ENCODE peak calls at places on chromosomes 13 and 19, in five cellular contexts. Z, Q, N, Y and U are unnamed samples.

GRCh38 chr19:31339405-31339804 is 9.8 kb downstream of the TSHZ3 start:
- DNase-seq in N (peak; percentile 60), Z (no peak), Y (no peak), Q (peak; percentile 21), U (no peak)

GRCh38 chr19:6267552-6268381 is 12.0 kb downstream of the MLLT1 start:
- DNase-seq in Z (no peak), Y (no peak), Q (no peak), N (peak; percentile 11), U (no peak)

GRCh38 chr19:47158879-47159509 is 28.4 kb downstream of the SAE1 start:
- DNase-seq in Q (no peak), Z (no peak), N (no peak), Y (no peak), U (no peak)

GRCh38 chr13:33678084-33678483 is 139.9 kb upstream of the RFC3 start:
- DNase-seq in N (no peak), Z (no peak), Q (no peak), Y (no peak), U (no peak)

GRCh38 chr13:96817336-96817941 is 176.8 kb downstream of the OXGR1 start:
- DNase-seq in N (peak; percentile 43), Z (no peak), Q (no peak), Y (peak; percentile 23), U (no peak)

GRCh38 chr19:36638862-36639510 is 27.7 kb downstream of the ZNF461 start:
- DNase-seq in N (peak; percentile 16), Q (no peak), Y (no peak), Z (no peak), U (no peak)

GRCh38 chr19:14840206-14840605 is 5.2 kb upstream of the OR7A5 start:
- DNase-seq in Y (no peak), Q (no peak), Z (no peak), N (no peak), U (no peak)

GRCh38 chr13:111866731-111867245 is 200.2 kb upstream of the SOX1 start:
- DNase-seq in Q (no peak), N (no peak), Z (no peak), Y (no peak), U (no peak)

GRCh38 chr13:73158851-73159250 is 100.0 kb downstream of the KLF5 start:
- DNase-seq in N (peak; percentile 46), Q (no peak), Y (no peak), Z (no peak), U (no peak)

GRCh38 chr19:33766623-33767022 is 30.0 kb upstream of the KCTD15 start:
- DNase-seq in Z (no peak), N (no peak), Y (no peak), Q (no peak), U (no peak)

GRCh38 chr13:64675256-64675892 is 2554.8 kb downstream of the PCDH9 start:
- DNase-seq in Q (no peak), N (peak; percentile 72), Y (no peak), Z (no peak), U (peak; percentile 80)
- H4K8ac ChIP-seq in Q (no peak overlapping the region), N (no peak overlapping the region), Y (no peak overlapping the region), Z (no peak overlapping the region), U (peak overlapping the region; percentile 48)

GRCh38 chr19:4443188-4443587 is 14.4 kb downstream of the UBXN6 start:
- DNase-seq in Q (no peak), N (no peak), Y (no peak), Z (no peak), U (no peak)
- H2BK12ac ChIP-seq in Q (no peak overlapping the region), N (no peak overlapping the region), Y (no peak overlapping the region), Z (no peak overlapping the region), U (no peak overlapping the region)

DNA sequence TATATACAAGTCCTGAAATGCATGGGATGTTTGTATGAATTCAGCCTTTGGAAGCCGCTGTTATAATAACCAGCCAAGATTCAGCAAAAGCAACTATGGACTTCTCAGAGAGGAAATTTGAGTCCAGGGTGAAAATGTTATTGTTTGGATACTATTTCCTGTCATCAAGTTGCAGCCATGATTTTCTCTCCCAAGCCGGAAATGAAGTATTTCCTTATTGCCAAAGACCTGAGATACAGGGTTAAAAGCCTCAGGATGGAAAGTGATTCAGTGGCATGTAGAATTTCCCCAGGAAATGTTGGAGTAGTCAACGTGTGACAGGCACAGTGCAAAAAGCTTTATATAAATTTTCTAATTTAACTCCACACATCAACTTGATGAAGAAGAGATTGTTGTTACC is 133.8 kb downstream of the IRS2 start:
- DNase-seq in N (peak; percentile 63), Z (no peak), Q (no peak), Y (no peak), U (no peak)
- H3K27ac ChIP-seq in N (no peak overlapping the region), Z (no peak overlapping the region), Q (no peak overlapping the region), Y (no peak overlapping the region), U (no peak overlapping the region)

GRCh38 chr13:104625196-104625595 is 1559.0 kb upstream of the SLC10A2 start:
- DNase-seq in Z (no peak), Q (no peak), Y (no peak), N (no peak), U (no peak)
- H4K8ac ChIP-seq in Z (no peak overlapping the region), Q (no peak overlapping the region), Y (no peak overlapping the region), N (no peak overlapping the region), U (no peak overlapping the region)

GRCh38 chr19:10878253-10878652 is 6.9 kb downstream of the CARM1 start:
- DNase-seq in Q (no peak), N (no peak), Y (no peak), Z (no peak), U (no peak)

GRCh38 chr19:10884273-10884672 is 12.9 kb downstream of the CARM1 start:
- DNase-seq in Y (no peak), Q (no peak), N (peak; percentile 89), Z (no peak), U (no peak)

GRCh38 chr19:10885241-10886169 is 14.2 kb downstream of the CARM1 start:
- DNase-seq in Y (no peak), Q (peak; percentile 29), Z (no peak), N (no peak), U (no peak)

GRCh38 chr19:10881403-10882107 is 10.2 kb downstream of the CARM1 start:
- DNase-seq in Z (no peak), Q (peak; percentile 61), Y (peak; percentile 83), N (no peak), U (no peak)

DNA sequence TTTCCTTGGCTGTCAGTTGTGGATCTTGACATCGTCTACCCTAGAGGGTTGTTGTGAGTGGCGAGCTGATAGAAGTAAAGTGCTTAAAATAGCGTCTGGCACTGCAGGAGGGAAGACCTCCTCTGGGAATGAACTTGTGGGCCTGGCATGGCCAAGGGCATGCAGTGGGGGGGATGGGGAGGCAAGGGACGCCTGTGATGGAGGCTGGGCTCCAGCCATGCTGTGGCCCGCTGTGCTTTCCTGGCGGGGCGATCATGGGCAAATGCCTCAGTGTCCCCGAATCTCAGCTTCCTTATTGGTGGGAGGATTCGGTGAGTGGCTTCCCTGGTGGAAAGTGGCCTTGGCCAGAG is 10.7 kb downstream of the CARM1 start:
- DNase-seq in N (no peak), Q (no peak), Y (no peak), Z (no peak), U (no peak)
- H2BK12ac ChIP-seq in N (peak overlapping the region; percentile 60), Q (no peak overlapping the region), Y (no peak overlapping the region), Z (peak overlapping the region; percentile 77), U (peak overlapping the region; percentile 62)

GRCh38 chr13:110505594-110505993 is 55.9 kb downstream of the RAB20 start:
- DNase-seq in Z (no peak), N (no peak), Y (no peak), Q (no peak), U (no peak)

GRCh38 chr13:110509478-110509926 is 52.0 kb downstream of the RAB20 start:
- DNase-seq in N (peak; percentile 48), Z (no peak), Q (no peak), Y (no peak), U (no peak)

GRCh38 chr13:110507678-110508381 is 53.7 kb downstream of the RAB20 start:
- DNase-seq in Y (no peak), N (no peak), Z (no peak), Q (no peak), U (peak; percentile 63)

GRCh38 chr13:110506396-110506795 is 55.1 kb downstream of the RAB20 start:
- DNase-seq in Y (no peak), Z (no peak), N (no peak), Q (no peak), U (no peak)

GRCh38 chr13:110506859-110507566 is 54.5 kb downstream of the RAB20 start:
- DNase-seq in Z (no peak), Y (no peak), N (peak; percentile 65), Q (no peak), U (peak; percentile 78)
- H3K27ac ChIP-seq in Z (no peak overlapping the region), Y (no peak overlapping the region), N (peak overlapping the region; percentile 4), Q (no peak overlapping the region), U (no peak overlapping the region)

GRCh38 chr13:28470286-28470685 is 24.6 kb downstream of the FLT1 start:
- DNase-seq in Q (no peak), Y (no peak), Z (no peak), N (peak; percentile 43), U (no peak)

GRCh38 chr13:28467034-28467433 is 27.9 kb downstream of the FLT1 start:
- DNase-seq in Q (no peak), Z (no peak), Y (no peak), N (no peak), U (no peak)

GRCh38 chr13:28469316-28469715 is 25.6 kb downstream of the FLT1 start:
- DNase-seq in Z (no peak), Y (no peak), Q (no peak), N (no peak), U (no peak)

GRCh38 chr13:28467886-28468519 is 26.9 kb downstream of the FLT1 start:
- DNase-seq in Y (no peak), Z (no peak), Q (no peak), N (no peak), U (peak; percentile 67)

DNA sequence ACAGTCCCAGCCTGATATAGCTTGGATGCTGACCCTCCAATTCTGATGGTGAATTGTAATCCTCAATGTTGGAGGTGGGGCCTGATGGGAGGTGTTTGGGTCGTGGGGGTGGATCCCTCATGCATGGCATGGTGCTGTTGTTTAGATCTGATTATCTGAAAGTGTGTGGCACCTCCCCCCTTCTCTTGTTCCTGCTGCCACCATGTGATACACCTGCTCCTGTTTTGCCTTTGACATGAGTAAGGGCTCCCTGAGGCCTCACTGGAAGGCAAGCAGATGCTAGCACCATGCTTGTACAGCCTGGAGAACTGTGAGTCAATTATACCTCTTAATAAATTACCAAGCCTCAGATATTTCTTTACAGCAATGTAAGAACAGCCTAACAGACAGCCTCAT is 26.4 kb downstream of the FLT1 start:
- DNase-seq in Q (no peak), Z (no peak), N (no peak), Y (no peak), U (peak; percentile 69)
- H4K8ac ChIP-seq in Q (no peak overlapping the region), Z (no peak overlapping the region), N (no peak overlapping the region), Y (no peak overlapping the region), U (no peak overlapping the region)

DNA sequence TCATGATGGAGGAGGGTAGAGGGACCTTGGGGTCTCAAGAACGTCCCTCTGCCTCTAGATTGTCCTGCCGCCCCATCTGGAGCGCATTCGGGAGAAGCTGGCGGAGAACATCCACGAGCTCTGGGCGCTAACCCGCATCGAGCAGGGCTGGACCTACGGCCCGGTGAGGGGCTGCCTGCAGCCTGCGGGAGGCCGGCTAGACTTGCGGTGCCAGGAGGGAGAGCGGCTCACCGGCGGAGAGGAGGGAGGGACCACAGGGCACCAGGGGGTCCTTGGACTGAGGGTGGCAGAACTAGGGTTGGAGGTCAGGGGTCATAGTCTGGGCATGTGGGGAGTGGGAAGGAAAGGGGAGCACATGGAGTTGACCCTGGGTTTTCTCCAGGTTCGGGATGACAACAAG is 29.9 kb downstream of the RYR1 start:
- DNase-seq in Z (no peak), Q (no peak), Y (no peak), N (no peak), U (no peak)
- H2BK12ac ChIP-seq in Z (no peak overlapping the region), Q (no peak overlapping the region), Y (no peak overlapping the region), N (no peak overlapping the region), U (no peak overlapping the region)

GRCh38 chr19:18340990-18341868 is 831 bp downstream of the PGPEP1 start:
- DNase-seq in Z (no peak), Q (peak; percentile 52), Y (no peak), N (peak; percentile 68), U (no peak)
- H3K27ac ChIP-seq in Z (no peak overlapping the region), Q (no peak overlapping the region), Y (no peak overlapping the region), N (peak overlapping the region; percentile 34), U (no peak overlapping the region)